ENCODE peak calls at places on chromosomes 12 and 14, in ten cellular contexts. J is IMR-90, I is body of pancreas, W is BJ, Q is Peyer's patch, N is heart left ventricle, M is fibroblast of lung, O is left ventricle myocardium inferior, R is sigmoid colon, V is upper lobe of left lung. T is an unnamed sample.

GRCh38 chr12:51884676-51885229 is 3.1 kb upstream of the ANKRD33 start:
- DNase-seq in J (peak; percentile 67), I (no peak), W (no peak), Q (peak; percentile 63), N (no peak), M (no peak), O (no peak), R (peak; percentile 52), V (no peak), T (no peak)

GRCh38 chr14:73397810-73398209 is 60.5 kb downstream of the NUMB start:
- DNase-seq in J (no peak), I (no peak), W (no peak), Q (no peak), N (no peak), M (no peak), O (no peak), R (no peak), V (no peak), T (no peak)

GRCh38 chr12:60072911-60073310 is 477.1 kb downstream of the SLC16A7 start:
- DNase-seq in J (peak; percentile 67), I (no peak), W (peak; percentile 28), Q (no peak), N (no peak), M (peak; percentile 76), O (no peak), R (no peak), V (no peak), T (no peak)

GRCh38 chr14:56774503-56774902 is 35.8 kb downstream of the OTX2 start:
- DNase-seq in J (no peak), I (no peak), W (no peak), Q (no peak), N (no peak), M (no peak), O (no peak), R (no peak), V (no peak), T (no peak)

GRCh38 chr12:214005-214736 is at the start of gene SLC6A12:
- DNase-seq in J (no peak), I (no peak), W (no peak), Q (no peak), N (peak; percentile 32), M (no peak), O (no peak), R (no peak), V (peak; percentile 34), T (no peak)

GRCh38 chr12:47053991-47054390 is 25.4 kb upstream of the PCED1B start:
- DNase-seq in J (no peak), I (no peak), W (no peak), Q (no peak), N (no peak), M (no peak), O (no peak), R (no peak), V (no peak), T (no peak)

GRCh38 chr12:26017484-26018211 is 59.2 kb downstream of the RASSF8 start:
- DNase-seq in J (peak; percentile 36), I (peak; percentile 16), W (no peak), Q (no peak), N (no peak), M (no peak), O (no peak), R (peak; percentile 64), V (peak; percentile 23), T (no peak)

GRCh38 chr12:32197421-32197820 is 90.8 kb downstream of the BICD1 start:
- DNase-seq in J (peak; percentile 41), I (no peak), W (no peak), Q (no peak), N (no peak), M (no peak), O (no peak), R (no peak), V (no peak), T (no peak)

GRCh38 chr14:92471919-92472318 is 41.7 kb upstream of the RIN3 start:
- DNase-seq in J (peak; percentile 93), I (no peak), W (no peak), Q (no peak), N (no peak), M (peak; percentile 94), O (no peak), R (no peak), V (no peak), T (peak; percentile 77)

GRCh38 chr12:91215940-91216454 is 33.4 kb upstream of the DCN start:
- DNase-seq in J (peak; percentile 95), I (no peak), W (no peak), Q (no peak), N (no peak), M (peak; percentile 69), O (no peak), R (no peak), V (no peak), T (peak; percentile 99)

GRCh38 chr12:7059780-7060179 is 738 bp upstream of the C1S start:
- DNase-seq in J (no peak), I (no peak), W (no peak), Q (no peak), N (no peak), M (no peak), O (no peak), R (no peak), V (no peak), T (no peak)

GRCh38 chr12:7058850-7059249 is 1.7 kb upstream of the C1S start:
- DNase-seq in J (no peak), I (no peak), W (no peak), Q (no peak), N (no peak), M (no peak), O (no peak), R (no peak), V (no peak), T (no peak)

GRCh38 chr12:7061596-7061995 is 1.1 kb downstream of the C1S start:
- DNase-seq in J (no peak), I (no peak), W (no peak), Q (no peak), N (no peak), M (no peak), O (no peak), R (no peak), V (no peak), T (no peak)

GRCh38 chr12:7061138-7061537 is 620 bp downstream of the C1S start:
- DNase-seq in J (no peak), I (no peak), W (no peak), Q (no peak), N (no peak), M (no peak), O (no peak), R (no peak), V (no peak), T (no peak)

GRCh38 chr12:7060353-7060954 is at the start of gene C1S:
- DNase-seq in J (peak; percentile 99), I (peak; percentile 50), W (peak; percentile 97), Q (no peak), N (peak; percentile 71), M (peak; percentile 93), O (peak; percentile 62), R (peak; percentile 95), V (peak; percentile 80), T (peak; percentile 59)
- H3K4me3 ChIP-seq in J (peak within 1 kb of the TSS; percentile 44), I (no peak within 1 kb of the TSS), W (peak within 1 kb of the TSS; percentile 43), Q (peak within 1 kb of the TSS; percentile 45), N (peak within 1 kb of the TSS; percentile 38), M (peak within 1 kb of the TSS; percentile 90), O (peak within 1 kb of the TSS; percentile 62), R (peak within 1 kb of the TSS; percentile 49), V (no peak within 1 kb of the TSS), T (no peak within 1 kb of the TSS)

GRCh38 chr14:58887931-58888330 is 250.2 kb downstream of the DACT1 start:
- DNase-seq in J (no peak), I (no peak), W (no peak), Q (no peak), N (no peak), M (peak; percentile 29), O (no peak), R (no peak), V (no peak), T (no peak)

GRCh38 chr14:58881433-58881832 is 243.7 kb downstream of the DACT1 start:
- DNase-seq in J (no peak), I (no peak), W (no peak), Q (no peak), N (no peak), M (no peak), O (no peak), R (no peak), V (no peak), T (no peak)

GRCh38 chr14:58882577-58883018 is 244.8 kb downstream of the DACT1 start:
- DNase-seq in J (peak; percentile 67), I (no peak), W (no peak), Q (no peak), N (no peak), M (peak; percentile 81), O (no peak), R (no peak), V (no peak), T (no peak)

GRCh38 chr14:58878740-58879139 is 241.0 kb downstream of the DACT1 start:
- DNase-seq in J (peak; percentile 9), I (no peak), W (no peak), Q (no peak), N (no peak), M (peak; percentile 23), O (no peak), R (no peak), V (no peak), T (no peak)

DNA sequence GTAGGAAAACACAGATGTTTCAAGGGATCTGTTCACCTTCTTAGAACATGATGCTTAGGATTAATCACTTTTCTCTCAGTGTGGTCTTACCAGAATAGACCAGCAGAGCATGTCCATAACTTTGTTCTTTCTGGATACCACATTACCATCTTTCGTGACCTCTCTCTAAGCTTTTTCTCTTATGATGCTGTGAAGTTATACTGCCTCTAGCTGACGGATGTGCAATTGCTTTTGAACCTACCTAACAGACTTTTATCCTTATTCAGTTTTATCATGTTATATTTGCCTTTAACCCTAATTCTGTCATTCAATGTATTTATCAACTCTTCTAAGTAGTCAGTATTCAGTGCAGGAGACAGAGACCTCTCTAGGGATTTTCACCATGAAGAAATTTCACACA is 246.7 kb downstream of the DACT1 start:
- DNase-seq in J (no peak), I (no peak), W (no peak), Q (no peak), N (no peak), M (no peak), O (no peak), R (no peak), V (no peak), T (no peak)
- TF ChIP-seq CTCF in J (peak; percentile 14), I (peak; percentile 21), W (peak; percentile 8), Q (peak; percentile 31), N (peak; percentile 18), M (peak; percentile 21), O (peak; percentile 25), R (no peak), V (no peak), T (no peak)

GRCh38 chr14:54781936-54782802 is 120.5 kb downstream of the GCH1 start:
- DNase-seq in J (no peak), I (no peak), W (no peak), Q (no peak), N (no peak), M (no peak), O (no peak), R (peak; percentile 57), V (no peak), T (no peak)
- H3K36me3 ChIP-seq in J (peaks cover 55% of the 10 kb centered on the region), I (no peaks in the 10 kb centered on the region), W (peaks cover 43% of the 10 kb centered on the region), Q (no peaks in the 10 kb centered on the region), N (peaks cover 25% of the 10 kb centered on the region), M (peaks cover 26% of the 10 kb centered on the region), O (peaks cover 68% of the 10 kb centered on the region), R (peaks cover 97% of the 10 kb centered on the region), V (no peaks in the 10 kb centered on the region), T (peaks cover 1% of the 10 kb centered on the region)

GRCh38 chr14:100066984-100067383 is 1.8 kb downstream of the EVL start:
- DNase-seq in J (no peak), I (no peak), W (no peak), Q (no peak), N (no peak), M (no peak), O (no peak), R (no peak), V (no peak), T (no peak)
- H3K4me3 ChIP-seq in J (no peak overlapping the region), I (no peak overlapping the region), W (no peak overlapping the region), Q (peak overlapping the region; percentile 42), N (no peak overlapping the region), M (no peak overlapping the region), O (no peak overlapping the region), R (no peak overlapping the region), V (no peak overlapping the region), T (no peak overlapping the region)

T was measured in kidney epithelial cell.